ENCODE peak calls at places on chromosomes 13 and 19, in four cellular contexts. T, E, P and H are unnamed samples.

GRCh38 chr19:56217039-56217949 is 15.2 kb downstream of the ZSCAN5C start:
- DNase-seq in E (no peak), T (peak; percentile 9), P (peak; percentile 19), H (no peak)

GRCh38 chr13:97423300-97424045 is 10.5 kb upstream of the RAP2A start:
- DNase-seq in T (no peak), P (no peak), E (no peak), H (no peak)

GRCh38 chr19:6216996-6217751 is 62.6 kb downstream of the MLLT1 start:
- DNase-seq in T (no peak), P (peak; percentile 17), E (no peak), H (no peak)

GRCh38 chr19:3047307-3048189 is 14.7 kb downstream of the TLE5 start:
- DNase-seq in P (peak; percentile 87), E (no peak), T (peak; percentile 77), H (no peak)

GRCh38 chr19:49368711-49369358 is 5.2 kb downstream of the DKKL1 start:
- DNase-seq in P (no peak), T (no peak), E (no peak), H (no peak)

GRCh38 chr13:98484289-98485219 is 92.4 kb downstream of the STK24 start:
- DNase-seq in P (peak; percentile 79), E (no peak), T (peak; percentile 94), H (peak; percentile 59)

GRCh38 chr13:41985788-41986508 is 25.0 kb upstream of the VWA8 start:
- DNase-seq in T (peak; percentile 79), E (no peak), P (no peak), H (no peak)

GRCh38 chr13:104460553-104460952 is 1394.3 kb upstream of the SLC10A2 start:
- DNase-seq in E (no peak), P (no peak), T (no peak), H (no peak)

GRCh38 chr19:12766051-12766521 is 9.3 kb downstream of the HOOK2 start:
- DNase-seq in E (no peak), P (peak; percentile 94), T (peak; percentile 72), H (no peak)

GRCh38 chr13:86559915-86560314 is 760.7 kb upstream of the SLITRK6 start:
- DNase-seq in P (no peak), E (no peak), T (no peak), H (no peak)

GRCh38 chr19:39341122-39341719 is 1.0 kb upstream of the SAMD4B start:
- DNase-seq in E (no peak), T (no peak), P (peak; percentile 61), H (no peak)

GRCh38 chr13:89969996-89970709 is 1377.3 kb upstream of the MIR17HG start:
- DNase-seq in E (no peak), T (no peak), P (no peak), H (no peak)

GRCh38 chr13:36212789-36213188 is 1.6 kb downstream of the SOHLH2 start:
- DNase-seq in P (no peak), E (no peak), T (no peak), H (peak; percentile 25)

GRCh38 chr19:43570174-43570791 is 5.0 kb downstream of the XRCC1 start:
- DNase-seq in P (no peak), E (no peak), T (no peak), H (no peak)

GRCh38 chr19:38975861-38976271 is 324 bp upstream of the FBXO17 start:
- DNase-seq in E (no peak), P (no peak), T (no peak), H (no peak)

GRCh38 chr13:20130652-20131051 is 30.2 kb downstream of the GJA3 start:
- DNase-seq in P (no peak), E (no peak), T (no peak), H (no peak)

GRCh38 chr13:33205804-33206221 is 79.7 kb downstream of the STARD13 start:
- DNase-seq in E (no peak), P (no peak), T (no peak), H (no peak)

GRCh38 chr19:35932291-35932936 is 3.8 kb upstream of the LRFN3 start:
- DNase-seq in T (no peak), E (no peak), P (no peak), H (no peak)

GRCh38 chr19:35928507-35928906 is 7.7 kb upstream of the LRFN3 start:
- DNase-seq in E (no peak), T (no peak), P (no peak), H (no peak)

GRCh38 chr19:35931161-35931873 is 4.9 kb upstream of the LRFN3 start:
- DNase-seq in T (peak; percentile 100), P (peak; percentile 99), E (peak; percentile 97), H (peak; percentile 94)

GRCh38 chr19:35935911-35936737 is at the start of gene LRFN3:
- DNase-seq in T (peak; percentile 68), E (no peak), P (peak; percentile 83), H (peak; percentile 93)

DNA sequence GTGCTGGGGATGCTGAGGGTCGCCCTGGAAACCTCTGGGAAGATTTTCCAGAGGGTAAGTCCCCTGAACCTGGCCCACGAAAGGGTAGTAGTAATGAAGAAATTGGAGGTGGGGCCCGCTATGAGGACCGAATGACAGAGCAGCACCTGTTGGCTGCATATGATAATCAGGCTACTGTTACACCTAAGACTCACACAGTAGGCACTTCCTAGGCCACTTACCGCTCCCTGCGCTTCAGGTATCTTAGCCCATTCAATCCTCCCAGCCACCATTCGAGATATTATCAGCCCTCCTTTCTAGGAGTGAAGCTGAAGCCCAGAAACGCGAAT is 4.3 kb upstream of the LRFN3 start:
- DNase-seq in E (no peak), P (no peak), T (no peak), H (no peak)
- TF ChIP-seq CTCF in E (no peak), P (no peak), T (no peak), H (no peak)

DNA sequence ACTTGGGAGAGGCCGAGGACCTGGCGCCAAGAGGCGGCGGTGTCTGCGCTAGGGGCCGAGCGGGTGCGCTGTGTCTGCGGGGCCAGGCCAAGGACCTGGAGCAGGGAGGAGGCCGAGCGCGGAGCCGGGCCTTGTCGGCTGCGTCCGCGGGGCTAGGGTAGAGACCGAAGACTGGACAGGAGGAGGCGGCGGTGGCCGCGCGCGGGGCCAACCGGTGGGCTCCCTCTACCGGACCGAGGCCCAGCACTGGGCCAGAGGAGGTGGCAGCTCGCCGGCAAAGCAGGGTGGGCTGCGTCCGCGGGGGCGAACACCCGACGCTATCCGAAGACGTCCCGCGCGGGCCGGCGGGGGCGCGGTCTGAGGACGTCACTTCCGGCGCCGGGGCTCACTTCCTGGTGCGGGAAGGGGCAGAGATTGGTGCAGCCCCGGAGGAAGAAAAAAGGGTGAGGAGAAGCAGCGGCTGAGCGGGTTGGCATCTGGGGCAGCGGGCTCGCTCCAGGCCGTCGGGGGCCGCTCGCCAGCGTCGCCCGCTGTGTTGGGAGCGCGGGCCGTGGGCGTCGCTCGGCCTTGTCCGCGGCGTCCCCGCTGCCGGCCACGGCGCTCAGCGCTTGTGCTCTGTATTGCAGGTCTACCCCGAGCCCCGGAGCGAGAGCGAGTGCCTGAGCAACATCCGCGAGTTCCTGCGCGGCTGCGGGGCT is 38.3 kb downstream of the ARHGEF7 start:
- DNase-seq in E (peak; percentile 49), T (peak; percentile 90), P (peak; percentile 96), H (peak; percentile 69)
- TF ChIP-seq CTCF in E (peak; percentile 14), T (no peak), P (no peak), H (no peak)

GRCh38 chr13:113820813-113821651 is 42.8 kb downstream of the GAS6 start:
- DNase-seq in E (no peak), T (peak; percentile 98), P (no peak), H (no peak)
- TF ChIP-seq CTCF in E (no peak), T (peak; percentile 8), P (no peak), H (no peak)

DNA sequence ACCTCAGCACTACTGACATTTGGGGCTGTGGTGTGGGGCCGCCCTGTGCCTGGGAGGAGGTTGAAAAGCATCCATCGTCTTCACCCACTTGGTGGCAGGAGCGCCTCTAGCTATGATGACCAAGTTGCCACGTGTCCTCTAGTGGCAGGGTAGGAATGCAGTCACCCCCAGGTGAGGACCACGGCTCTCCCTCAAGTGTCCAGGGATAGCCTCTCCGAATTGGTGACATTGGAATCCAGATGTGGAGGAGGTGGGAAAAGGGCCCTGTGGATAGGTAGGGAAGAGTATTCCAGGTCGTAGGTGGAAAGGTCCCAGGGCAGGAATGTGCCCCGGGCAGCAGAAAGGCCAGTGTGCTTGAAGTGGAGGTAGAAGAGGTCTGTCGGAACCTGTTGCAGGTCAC is 37.6 kb downstream of the ARHGEF18 start:
- DNase-seq in T (no peak), P (no peak), E (no peak), H (peak; percentile 62)
- TF ChIP-seq CTCF in T (no peak), P (no peak), E (no peak), H (peak; percentile 32)

GRCh38 chr13:112968910-112969691 is at the start of gene MCF2L:
- DNase-seq in E (no peak), P (peak; percentile 77), T (peak; percentile 37), H (peak; percentile 92)

GRCh38 chr13:112969692-112970338 is 801 bp downstream of the MCF2L start:
- DNase-seq in E (no peak), T (no peak), P (no peak), H (no peak)

GRCh38 chr13:112967666-112968379 is 1.2 kb upstream of the MCF2L start:
- DNase-seq in E (no peak), P (peak; percentile 26), T (no peak), H (no peak)

GRCh38 chr13:112966776-112967175 is 2.2 kb upstream of the MCF2L start:
- DNase-seq in T (no peak), E (no peak), P (no peak), H (no peak)

DNA sequence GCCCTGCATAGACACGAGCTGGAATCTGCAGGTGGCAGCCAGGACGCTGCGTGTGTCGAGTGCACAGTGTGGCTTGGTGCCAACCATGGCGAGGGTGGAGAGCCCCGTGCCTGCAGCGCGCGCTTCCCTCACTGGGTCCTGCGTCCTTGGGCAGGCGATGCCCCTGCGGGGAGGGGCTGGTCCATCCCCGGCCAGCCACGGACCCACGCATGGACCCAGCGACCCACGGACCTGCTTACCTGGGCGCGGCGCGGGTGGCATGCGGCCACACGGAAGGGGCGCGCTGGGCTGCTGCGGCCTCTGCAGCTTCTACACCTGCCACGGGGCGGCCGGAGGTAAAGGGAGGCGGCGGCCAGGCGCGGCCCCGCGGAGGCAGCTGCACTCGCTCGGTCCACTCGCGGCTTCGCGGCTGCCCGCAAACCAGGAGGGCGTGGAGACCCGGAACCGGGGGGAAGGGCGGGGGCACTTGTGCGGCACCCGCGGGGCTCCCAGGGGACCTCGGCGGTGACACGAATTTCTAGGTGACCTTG is 569 bp upstream of the MCF2L start:
- DNase-seq in P (peak; percentile 84), E (no peak), T (no peak), H (no peak)
- TF ChIP-seq CTCF in P (no peak), E (peak; percentile 28), T (no peak), H (no peak)